ENCODE peak calls at places on chromosomes 3 and 15, in seven cellular contexts. One of them, this sample, is unnamed.

GRCh38 chr3:194136519-194137313 is 768 bp downstream of the HES1 start:
- DNase-seq in PC-3: peak; percentile 55
- DNase-seq in caudate nucleus: no peak
- DNase-seq in activated gamma-delta T cell treated with Interleukin-2 at 50 U/mL for 16 hours: no peak
- DNase-seq in smooth muscle cell of the brain vasculature: no peak
- DNase-seq in OCI-M1: peak; percentile 57
- DNase-seq in PC-9: peak; percentile 65
- DNase-seq in this sample: peak; percentile 80

GRCh38 chr3:43289401-43289800 is 3.1 kb downstream of the SNRK start:
- DNase-seq in PC-3: no peak
- DNase-seq in caudate nucleus: no peak
- DNase-seq in activated gamma-delta T cell treated with Interleukin-2 at 50 U/mL for 16 hours: no peak
- DNase-seq in smooth muscle cell of the brain vasculature: no peak
- DNase-seq in OCI-M1: no peak
- DNase-seq in PC-9: no peak
- DNase-seq in this sample: no peak

GRCh38 chr3:149128856-149129255 is 582 bp upstream of the HPS3 start:
- DNase-seq in PC-3: no peak
- DNase-seq in caudate nucleus: no peak
- DNase-seq in activated gamma-delta T cell treated with Interleukin-2 at 50 U/mL for 16 hours: no peak
- DNase-seq in smooth muscle cell of the brain vasculature: no peak
- DNase-seq in OCI-M1: peak; percentile 33
- DNase-seq in PC-9: no peak
- DNase-seq in this sample: no peak

GRCh38 chr3:42071720-42072582 is 19.2 kb upstream of the TRAK1 start:
- DNase-seq in PC-3: peak; percentile 97
- DNase-seq in caudate nucleus: no peak
- DNase-seq in activated gamma-delta T cell treated with Interleukin-2 at 50 U/mL for 16 hours: no peak
- DNase-seq in smooth muscle cell of the brain vasculature: peak; percentile 52
- DNase-seq in OCI-M1: peak; percentile 56
- DNase-seq in PC-9: no peak
- DNase-seq in this sample: peak; percentile 69

GRCh38 chr3:135271562-135272290 is 476.7 kb downstream of the EPHB1 start:
- DNase-seq in PC-3: no peak
- DNase-seq in caudate nucleus: no peak
- DNase-seq in activated gamma-delta T cell treated with Interleukin-2 at 50 U/mL for 16 hours: no peak
- DNase-seq in smooth muscle cell of the brain vasculature: no peak
- DNase-seq in OCI-M1: no peak
- DNase-seq in PC-9: no peak
- DNase-seq in this sample: no peak

GRCh38 chr3:130733236-130733884 is 13.3 kb downstream of the PIK3R4 start:
- DNase-seq in PC-3: no peak
- DNase-seq in caudate nucleus: no peak
- DNase-seq in activated gamma-delta T cell treated with Interleukin-2 at 50 U/mL for 16 hours: no peak
- DNase-seq in smooth muscle cell of the brain vasculature: no peak
- DNase-seq in OCI-M1: no peak
- DNase-seq in PC-9: no peak
- DNase-seq in this sample: no peak

GRCh38 chr3:46221368-46221767 is 13.3 kb upstream of the CCR1 start:
- DNase-seq in PC-3: no peak
- DNase-seq in caudate nucleus: no peak
- DNase-seq in activated gamma-delta T cell treated with Interleukin-2 at 50 U/mL for 16 hours: no peak
- DNase-seq in smooth muscle cell of the brain vasculature: no peak
- DNase-seq in OCI-M1: peak; percentile 68
- DNase-seq in PC-9: no peak
- DNase-seq in this sample: no peak

GRCh38 chr15:70149667-70150404 is 52.1 kb upstream of the TLE3 start:
- DNase-seq in PC-3: peak; percentile 63
- DNase-seq in caudate nucleus: no peak
- DNase-seq in activated gamma-delta T cell treated with Interleukin-2 at 50 U/mL for 16 hours: no peak
- DNase-seq in smooth muscle cell of the brain vasculature: no peak
- DNase-seq in OCI-M1: peak; percentile 52
- DNase-seq in PC-9: peak; percentile 69
- DNase-seq in this sample: peak; percentile 43

GRCh38 chr3:49199244-49199899 is 28.0 kb downstream of the KLHDC8B start:
- DNase-seq in PC-3: no peak
- DNase-seq in caudate nucleus: peak; percentile 9
- DNase-seq in activated gamma-delta T cell treated with Interleukin-2 at 50 U/mL for 16 hours: no peak
- DNase-seq in smooth muscle cell of the brain vasculature: peak; percentile 76
- DNase-seq in OCI-M1: no peak
- DNase-seq in PC-9: no peak
- DNase-seq in this sample: no peak

GRCh38 chr15:68384451-68385239 is 47.3 kb downstream of the ITGA11 start:
- DNase-seq in PC-3: peak; percentile 89
- DNase-seq in caudate nucleus: no peak
- DNase-seq in activated gamma-delta T cell treated with Interleukin-2 at 50 U/mL for 16 hours: no peak
- DNase-seq in smooth muscle cell of the brain vasculature: no peak
- DNase-seq in OCI-M1: no peak
- DNase-seq in PC-9: no peak
- DNase-seq in this sample: no peak

GRCh38 chr3:11476814-11477213 is 166.9 kb downstream of the VGLL4 start:
- DNase-seq in PC-3: no peak
- DNase-seq in caudate nucleus: no peak
- DNase-seq in activated gamma-delta T cell treated with Interleukin-2 at 50 U/mL for 16 hours: no peak
- DNase-seq in smooth muscle cell of the brain vasculature: no peak
- DNase-seq in OCI-M1: no peak
- DNase-seq in PC-9: no peak
- DNase-seq in this sample: no peak

GRCh38 chr3:192850501-192850981 is 67.1 kb downstream of the MB21D2 start:
- DNase-seq in PC-3: peak; percentile 94
- DNase-seq in caudate nucleus: no peak
- DNase-seq in activated gamma-delta T cell treated with Interleukin-2 at 50 U/mL for 16 hours: no peak
- DNase-seq in smooth muscle cell of the brain vasculature: no peak
- DNase-seq in OCI-M1: no peak
- DNase-seq in PC-9: peak; percentile 46
- DNase-seq in this sample: no peak

GRCh38 chr3:196942915-196943277 is 568 bp upstream of the NCBP2 start:
- DNase-seq in PC-3: no peak
- DNase-seq in caudate nucleus: no peak
- DNase-seq in activated gamma-delta T cell treated with Interleukin-2 at 50 U/mL for 16 hours: no peak
- DNase-seq in smooth muscle cell of the brain vasculature: peak; percentile 2
- DNase-seq in OCI-M1: no peak
- DNase-seq in PC-9: no peak
- DNase-seq in this sample: peak; percentile 71

GRCh38 chr15:66027268-66027806 is 158.0 kb downstream of the RAB11A start:
- DNase-seq in PC-3: peak; percentile 85
- DNase-seq in caudate nucleus: no peak
- DNase-seq in activated gamma-delta T cell treated with Interleukin-2 at 50 U/mL for 16 hours: no peak
- DNase-seq in smooth muscle cell of the brain vasculature: no peak
- DNase-seq in OCI-M1: no peak
- DNase-seq in PC-9: peak; percentile 67
- DNase-seq in this sample: no peak

GRCh38 chr3:65671004-65671403 is 367.7 kb downstream of the MAGI1 start:
- DNase-seq in PC-3: no peak
- DNase-seq in caudate nucleus: no peak
- DNase-seq in activated gamma-delta T cell treated with Interleukin-2 at 50 U/mL for 16 hours: no peak
- DNase-seq in smooth muscle cell of the brain vasculature: no peak
- DNase-seq in OCI-M1: no peak
- DNase-seq in PC-9: no peak
- DNase-seq in this sample: no peak

GRCh38 chr3:169387751-169388696 is 275.5 kb downstream of the MECOM start:
- DNase-seq in PC-3: no peak
- DNase-seq in caudate nucleus: no peak
- DNase-seq in activated gamma-delta T cell treated with Interleukin-2 at 50 U/mL for 16 hours: no peak
- DNase-seq in smooth muscle cell of the brain vasculature: no peak
- DNase-seq in OCI-M1: no peak
- DNase-seq in PC-9: no peak
- DNase-seq in this sample: no peak

GRCh38 chr15:85493258-85493657 is 112.9 kb downstream of the AKAP13 start:
- DNase-seq in PC-3: no peak
- DNase-seq in caudate nucleus: no peak
- DNase-seq in activated gamma-delta T cell treated with Interleukin-2 at 50 U/mL for 16 hours: no peak
- DNase-seq in smooth muscle cell of the brain vasculature: no peak
- DNase-seq in OCI-M1: no peak
- DNase-seq in PC-9: no peak
- DNase-seq in this sample: no peak

GRCh38 chr3:188673509-188674239 is 498.1 kb upstream of the TPRG1 start:
- DNase-seq in PC-3: peak; percentile 47
- DNase-seq in caudate nucleus: no peak
- DNase-seq in activated gamma-delta T cell treated with Interleukin-2 at 50 U/mL for 16 hours: no peak
- DNase-seq in smooth muscle cell of the brain vasculature: peak; percentile 82
- DNase-seq in OCI-M1: peak; percentile 2
- DNase-seq in PC-9: peak; percentile 93
- DNase-seq in this sample: no peak

GRCh38 chr15:36591534-36592411 is 12.3 kb downstream of the CDIN1 start:
- DNase-seq in PC-3: peak; percentile 88
- DNase-seq in caudate nucleus: no peak
- DNase-seq in activated gamma-delta T cell treated with Interleukin-2 at 50 U/mL for 16 hours: no peak
- DNase-seq in smooth muscle cell of the brain vasculature: no peak
- DNase-seq in OCI-M1: no peak
- DNase-seq in PC-9: no peak
- DNase-seq in this sample: no peak

This sample was measured in Karpas-422.